ENCODE peak calls at places on chromosomes 1 and 21, in five cellular contexts. One of them, this sample, is unnamed.
A peak's percentile ranks its signal among the peaks of the same experiment; 100 is the strongest.

GRCh38 chr1:26318338-26319064 is 743 bp downstream of the CD52 start:
- DNase-seq in stomach: no peak
- DNase-seq in GM12891: no peak
- DNase-seq in spleen: peak; percentile 85
- DNase-seq in testis: peak; percentile 22
- DNase-seq in this sample: no peak

GRCh38 chr1:44721521-44722361 is 9.2 kb downstream of the RNU5D-1 start:
- DNase-seq in testis: peak; percentile 46
- DNase-seq in spleen: peak; percentile 86
- DNase-seq in stomach: peak; percentile 53
- DNase-seq in GM12891: peak; percentile 56
- DNase-seq in this sample: no peak

GRCh38 chr21:38460171-38460742 is 38.0 kb downstream of the ERG start:
- DNase-seq in testis: no peak
- DNase-seq in stomach: no peak
- DNase-seq in spleen: no peak
- DNase-seq in GM12891: no peak
- DNase-seq in this sample: no peak

GRCh38 chr1:194214735-194215134 is 1028.3 kb upstream of the B3GALT2 start:
- DNase-seq in testis: no peak
- DNase-seq in GM12891: no peak
- DNase-seq in stomach: no peak
- DNase-seq in spleen: no peak
- DNase-seq in this sample: no peak

GRCh38 chr1:170805957-170806662 is 129.2 kb upstream of the MROH9 start:
- DNase-seq in spleen: no peak
- DNase-seq in stomach: no peak
- DNase-seq in testis: no peak
- DNase-seq in GM12891: no peak
- DNase-seq in this sample: no peak

GRCh38 chr1:158333405-158334145 is 2.2 kb upstream of the CD1B start:
- DNase-seq in spleen: no peak
- DNase-seq in testis: no peak
- DNase-seq in stomach: no peak
- DNase-seq in GM12891: no peak
- DNase-seq in this sample: no peak

GRCh38 chr1:228555074-228555989 is 68.2 kb downstream of the RNF187 start:
- DNase-seq in spleen: peak; percentile 69
- DNase-seq in GM12891: no peak
- DNase-seq in stomach: no peak
- DNase-seq in testis: no peak
- DNase-seq in this sample: no peak

GRCh38 chr1:241641748-241642592 is 1.8 kb upstream of the CHML start:
- DNase-seq in stomach: no peak
- DNase-seq in GM12891: no peak
- DNase-seq in testis: no peak
- DNase-seq in spleen: no peak
- DNase-seq in this sample: no peak

GRCh38 chr1:169340882-169341281 is 26.7 kb downstream of the NME7 start:
- DNase-seq in spleen: no peak
- DNase-seq in testis: no peak
- DNase-seq in stomach: no peak
- DNase-seq in GM12891: no peak
- DNase-seq in this sample: no peak

GRCh38 chr1:170296642-170297041 is 150.9 kb downstream of the NTMT2 start:
- DNase-seq in stomach: no peak
- DNase-seq in testis: no peak
- DNase-seq in GM12891: no peak
- DNase-seq in spleen: no peak
- DNase-seq in this sample: no peak

GRCh38 chr21:14382835-14383595 is at the start of gene HSPA13:
- DNase-seq in GM12891: peak; percentile 61
- DNase-seq in stomach: peak; percentile 99
- DNase-seq in spleen: peak; percentile 100
- DNase-seq in testis: peak; percentile 100
- DNase-seq in this sample: peak; percentile 98
- TF ChIP-seq POLR2A in GM12891: peak; percentile 42
- TF ChIP-seq POLR2A in stomach: peak; percentile 66
- TF ChIP-seq POLR2A in spleen: peak; percentile 10
- TF ChIP-seq POLR2A in testis: no peak
- TF ChIP-seq POLR2A in this sample: peak; percentile 74

GRCh38 chr1:192808588-192809285 is at the start of gene RGS2:
- DNase-seq in GM12891: peak; percentile 68
- DNase-seq in stomach: peak; percentile 93
- DNase-seq in spleen: peak; percentile 98
- DNase-seq in testis: peak; percentile 95
- DNase-seq in this sample: peak; percentile 82

GRCh38 chr1:192807968-192808587 is 761 bp upstream of the RGS2 start:
- DNase-seq in stomach: no peak
- DNase-seq in testis: peak; percentile 38
- DNase-seq in spleen: no peak
- DNase-seq in GM12891: no peak
- DNase-seq in this sample: no peak

GRCh38 chr1:192805832-192806323 is 3.0 kb upstream of the RGS2 start:
- DNase-seq in testis: no peak
- DNase-seq in spleen: no peak
- DNase-seq in stomach: no peak
- DNase-seq in GM12891: no peak
- DNase-seq in this sample: no peak

GRCh38 chr1:192809286-192810252 is 730 bp downstream of the RGS2 start:
- DNase-seq in testis: peak; percentile 60
- DNase-seq in spleen: peak; percentile 85
- DNase-seq in stomach: peak; percentile 35
- DNase-seq in GM12891: no peak
- DNase-seq in this sample: peak; percentile 41

DNA sequence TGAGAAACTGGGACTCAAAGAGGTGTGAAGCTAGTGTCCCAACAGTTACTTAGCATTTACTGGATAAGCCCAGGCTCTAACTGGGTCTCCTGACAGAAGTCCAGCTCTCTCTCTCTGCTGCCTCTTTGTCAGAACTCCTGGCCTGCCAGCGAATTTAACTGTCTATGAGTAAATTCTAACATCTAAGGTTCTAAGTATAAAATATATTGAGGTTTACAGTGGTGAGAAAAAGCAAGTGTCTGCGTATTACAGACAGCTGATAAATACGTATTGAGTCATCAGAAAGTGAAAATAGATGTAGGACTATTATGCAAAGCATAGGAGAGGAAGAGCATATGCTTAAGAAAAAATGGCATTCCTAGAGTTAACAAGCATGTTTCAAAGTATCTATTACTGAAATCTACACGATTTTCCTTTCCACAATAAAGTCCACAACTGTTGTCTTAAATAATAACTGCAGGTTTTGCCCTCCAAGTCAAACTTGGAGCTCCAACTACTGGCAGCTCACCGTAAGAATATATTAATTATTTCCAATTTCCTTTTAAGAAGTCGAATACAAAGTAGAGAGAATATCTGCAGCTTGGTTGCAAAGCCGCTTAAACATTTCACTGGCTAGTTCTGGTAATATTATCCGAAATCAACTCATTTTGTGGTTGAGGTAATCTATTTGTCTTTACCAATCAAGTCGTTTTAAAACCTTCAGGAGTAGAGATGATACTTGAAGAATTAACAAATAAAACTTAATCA is 1.4 kb upstream of the RGS2 start:
- DNase-seq in spleen: no peak
- DNase-seq in testis: no peak
- DNase-seq in GM12891: no peak
- DNase-seq in stomach: no peak
- DNase-seq in this sample: no peak
- TF ChIP-seq POLR2A in spleen: no peak
- TF ChIP-seq POLR2A in testis: no peak
- TF ChIP-seq POLR2A in GM12891: no peak
- TF ChIP-seq POLR2A in stomach: no peak
- TF ChIP-seq POLR2A in this sample: no peak

GRCh38 chr1:203795382-203796222 is at the start of the genes ZBED6 and ZC3H11A:
- DNase-seq in spleen: peak; percentile 100
- DNase-seq in testis: peak; percentile 99
- DNase-seq in GM12891: peak; percentile 82
- DNase-seq in stomach: peak; percentile 99
- DNase-seq in this sample: peak; percentile 97
- TF ChIP-seq POLR2A in spleen: peak; percentile 36
- TF ChIP-seq POLR2A in testis: no peak
- TF ChIP-seq POLR2A in GM12891: peak; percentile 73
- TF ChIP-seq POLR2A in stomach: no peak
- TF ChIP-seq POLR2A in this sample: peak; percentile 70

GRCh38 chr1:67537647-67538018 is 107.4 kb upstream of the SERBP1 start:
- DNase-seq in GM12891: no peak
- DNase-seq in testis: peak; percentile 54
- DNase-seq in stomach: no peak
- DNase-seq in spleen: no peak
- DNase-seq in this sample: no peak

GRCh38 chr1:67540025-67540732 is 110.0 kb upstream of the SERBP1 start:
- DNase-seq in GM12891: no peak
- DNase-seq in stomach: peak; percentile 59
- DNase-seq in testis: no peak
- DNase-seq in spleen: no peak
- DNase-seq in this sample: no peak

GRCh38 chr1:67534627-67535065 is 104.4 kb upstream of the SERBP1 start:
- DNase-seq in spleen: no peak
- DNase-seq in testis: no peak
- DNase-seq in GM12891: no peak
- DNase-seq in stomach: no peak
- DNase-seq in this sample: no peak

GRCh38 chr1:67535474-67535873 is 105.3 kb upstream of the SERBP1 start:
- DNase-seq in stomach: peak; percentile 85
- DNase-seq in spleen: peak; percentile 84
- DNase-seq in testis: peak; percentile 90
- DNase-seq in GM12891: peak; percentile 30
- DNase-seq in this sample: peak; percentile 72

DNA sequence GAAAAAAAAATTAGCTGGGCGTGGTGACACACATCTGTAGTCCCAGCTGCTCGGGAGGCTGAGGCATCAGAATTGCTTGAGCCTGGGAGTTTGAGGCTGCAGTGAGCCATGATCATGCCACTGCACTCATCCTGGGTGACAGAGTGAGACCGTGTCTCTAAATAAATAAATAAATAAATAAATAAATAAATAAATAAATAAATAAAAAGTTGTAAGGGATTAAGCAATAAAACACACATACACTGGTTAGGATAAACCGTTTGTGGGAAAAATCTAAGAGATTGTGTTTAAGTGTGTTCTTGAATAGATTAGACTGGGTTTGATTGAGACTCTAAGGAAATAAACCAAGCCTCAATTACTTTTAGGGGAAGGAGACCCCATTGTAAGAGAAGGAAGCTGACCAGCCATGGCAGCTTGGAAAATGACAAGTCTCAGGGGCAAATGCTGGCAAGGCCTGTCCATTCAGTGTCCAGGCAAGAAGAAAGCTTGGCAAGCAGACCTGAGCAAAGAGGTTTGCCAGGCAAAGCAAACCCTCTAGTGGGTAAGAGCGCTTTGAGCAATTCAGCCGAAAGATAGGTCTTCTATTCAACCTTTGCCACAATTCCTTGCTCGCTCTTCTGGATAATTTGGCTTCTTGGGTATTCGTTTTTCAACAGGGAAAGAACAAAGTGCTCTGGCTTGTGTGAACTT is 106.9 kb upstream of the SERBP1 start:
- DNase-seq in stomach: no peak
- DNase-seq in testis: no peak
- DNase-seq in GM12891: no peak
- DNase-seq in spleen: no peak
- DNase-seq in this sample: no peak
- TF ChIP-seq POLR2A in stomach: no peak
- TF ChIP-seq POLR2A in testis: no peak
- TF ChIP-seq POLR2A in GM12891: no peak
- TF ChIP-seq POLR2A in spleen: no peak
- TF ChIP-seq POLR2A in this sample: no peak

GRCh38 chr1:54886724-54887664 is at the start of gene DHCR24:
- DNase-seq in GM12891: peak; percentile 97
- DNase-seq in spleen: peak; percentile 92
- DNase-seq in stomach: peak; percentile 89
- DNase-seq in testis: peak; percentile 94
- DNase-seq in this sample: peak; percentile 66
- TF ChIP-seq POLR2A in GM12891: peak; percentile 76
- TF ChIP-seq POLR2A in spleen: no peak
- TF ChIP-seq POLR2A in stomach: peak; percentile 13
- TF ChIP-seq POLR2A in testis: no peak
- TF ChIP-seq POLR2A in this sample: peak; percentile 34

DNA sequence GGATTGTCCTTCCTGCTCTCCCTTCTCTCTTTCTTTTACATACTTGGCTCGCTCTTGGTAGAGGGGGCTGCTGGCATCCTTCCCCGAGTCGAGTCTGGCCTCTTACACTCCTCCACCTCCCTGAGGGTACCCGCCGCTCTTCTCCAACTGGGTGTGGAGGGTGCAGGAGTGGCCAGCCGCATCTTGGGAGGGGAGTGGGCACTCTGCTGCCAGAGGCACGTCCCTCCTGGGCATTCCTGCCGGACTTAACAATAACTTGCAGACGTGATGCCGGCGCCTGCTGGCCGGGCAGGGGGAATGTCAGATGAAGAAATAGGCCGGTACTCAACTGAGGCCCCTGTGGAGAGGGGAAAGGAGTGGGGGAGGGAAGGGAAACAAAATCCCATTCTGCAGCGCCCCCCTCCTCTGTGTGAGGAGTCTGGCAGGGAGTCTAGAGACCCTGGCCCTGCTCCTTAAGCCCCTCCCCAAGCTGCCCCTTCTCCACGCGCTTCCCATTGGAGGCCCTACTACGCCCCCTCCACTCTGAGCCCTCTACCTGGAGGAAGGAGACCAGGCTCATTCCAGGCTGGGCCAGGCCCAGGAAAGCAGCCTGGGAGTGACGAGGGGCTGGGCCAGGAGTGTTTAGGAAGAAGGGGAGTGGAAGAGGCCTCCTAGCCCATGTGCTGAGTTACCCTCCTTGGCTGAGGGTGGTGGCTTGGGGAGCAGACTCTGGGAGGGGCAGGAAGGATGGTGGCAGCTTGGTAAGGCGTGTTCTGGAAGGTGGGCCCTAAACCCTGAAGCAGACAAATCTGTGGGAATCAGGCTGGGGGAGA is 1.8 kb downstream of the ATP2B4 start:
- DNase-seq in GM12891: no peak
- DNase-seq in spleen: peak; percentile 80
- DNase-seq in stomach: no peak
- DNase-seq in testis: peak; percentile 56
- DNase-seq in this sample: peak; percentile 31
- TF ChIP-seq POLR2A in GM12891: no peak
- TF ChIP-seq POLR2A in spleen: no peak
- TF ChIP-seq POLR2A in stomach: no peak
- TF ChIP-seq POLR2A in testis: no peak
- TF ChIP-seq POLR2A in this sample: no peak